ENCODE peak calls at places on chromosomes 2 and 18, in six cellular contexts. O is GM23338, D is K562, J is HCT116, I is A549, A is HepG2. G is an unnamed sample.

GRCh38 chr2:222296311-222296736 is 2.5 kb downstream of the PAX3 start:
- DNase-seq in O (no peak), D (no peak), J (no peak), I (no peak), A (no peak), G (no peak)

GRCh38 chr2:96158554-96158940 is 13.3 kb upstream of the DUSP2 start:
- DNase-seq in O (no peak), D (no peak), J (no peak), I (no peak), A (no peak), G (no peak)

GRCh38 chr2:31231571-31232287 is 2.2 kb upstream of the EHD3 start:
- DNase-seq in O (no peak), D (no peak), J (no peak), I (no peak), A (no peak), G (no peak)

GRCh38 chr18:76721207-76721996 is 101.0 kb upstream of the ZNF236 start:
- DNase-seq in O (no peak), D (no peak), J (no peak), I (no peak), A (no peak), G (no peak)

GRCh38 chr2:148455791-148456190 is 188.8 kb upstream of the EPC2 start:
- DNase-seq in O (no peak), D (no peak), J (no peak), I (no peak), A (peak; percentile 17), G (no peak)

GRCh38 chr2:27263287-27264252 is 723 bp upstream of the SLC30A3 start:
- DNase-seq in O (peak; percentile 58), D (no peak), J (no peak), I (no peak), A (no peak), G (no peak)

GRCh38 chr2:51103205-51103604 is 71.3 kb upstream of the NRXN1 start:
- DNase-seq in O (peak; percentile 74), D (no peak), J (peak; percentile 4), I (no peak), A (peak; percentile 49), G (no peak)

GRCh38 chr18:13940326-13940725 is 25.0 kb upstream of the MC2R start:
- DNase-seq in O (no peak), D (no peak), J (no peak), I (no peak), A (no peak), G (no peak)

GRCh38 chr2:240347373-240347940 is 88.0 kb upstream of the GPC1 start:
- DNase-seq in O (no peak), D (no peak), J (no peak), I (no peak), A (no peak), G (no peak)

GRCh38 chr2:144382848-144383247 is 137.1 kb downstream of the ZEB2 start:
- DNase-seq in O (no peak), D (no peak), J (no peak), I (no peak), A (no peak), G (no peak)

GRCh38 chr2:139721454-139721995 is 941.3 kb upstream of the NXPH2 start:
- DNase-seq in O (peak; percentile 56), D (no peak), J (no peak), I (no peak), A (no peak), G (no peak)

GRCh38 chr2:181566643-181567042 is 90.3 kb downstream of the CERKL start:
- DNase-seq in O (no peak), D (no peak), J (no peak), I (no peak), A (no peak), G (no peak)

GRCh38 chr2:52613064-52613463 is 1154.5 kb upstream of the CHAC2 start:
- DNase-seq in O (peak; percentile 75), D (no peak), J (no peak), I (no peak), A (no peak), G (no peak)

GRCh38 chr2:54479422-54479821 is 23.3 kb downstream of the SPTBN1 start:
- DNase-seq in O (no peak), D (no peak), J (no peak), I (no peak), A (no peak), G (no peak)

GRCh38 chr18:49481317-49481716 is 5.7 kb downstream of the C18orf32 start:
- DNase-seq in O (no peak), D (no peak), J (no peak), I (no peak), A (no peak), G (no peak)

GRCh38 chr2:111705711-111706323 is 178.2 kb downstream of the ANAPC1 start:
- DNase-seq in O (peak; percentile 84), D (no peak), J (peak; percentile 86), I (peak; percentile 25), A (peak; percentile 69), G (peak; percentile 96)

GRCh38 chr2:10614940-10615339 is 74.8 kb downstream of the NOL10 start:
- DNase-seq in O (no peak), D (no peak), J (no peak), I (no peak), A (no peak), G (no peak)

GRCh38 chr2:1830936-1831616 is 86.8 kb upstream of the PXDN start:
- DNase-seq in O (no peak), D (no peak), J (no peak), I (no peak), A (no peak), G (no peak)

GRCh38 chr2:129733579-129733978 is 245.9 kb upstream of the RAB6C start:
- DNase-seq in O (no peak), D (no peak), J (no peak), I (no peak), A (no peak), G (no peak)

GRCh38 chr18:79456105-79456980 is 60.6 kb downstream of the NFATC1 start:
- DNase-seq in O (no peak), D (no peak), J (no peak), I (no peak), A (no peak), G (no peak)

GRCh38 chr2:28327596-28327962 is 65.1 kb upstream of the FOSL2 start:
- DNase-seq in O (no peak), D (no peak), J (no peak), I (no peak), A (no peak), G (no peak)

GRCh38 chr2:102119255-102119654 is 23.3 kb upstream of the IL1R1 start:
- DNase-seq in O (no peak), D (no peak), J (no peak), I (no peak), A (no peak), G (no peak)

DNA sequence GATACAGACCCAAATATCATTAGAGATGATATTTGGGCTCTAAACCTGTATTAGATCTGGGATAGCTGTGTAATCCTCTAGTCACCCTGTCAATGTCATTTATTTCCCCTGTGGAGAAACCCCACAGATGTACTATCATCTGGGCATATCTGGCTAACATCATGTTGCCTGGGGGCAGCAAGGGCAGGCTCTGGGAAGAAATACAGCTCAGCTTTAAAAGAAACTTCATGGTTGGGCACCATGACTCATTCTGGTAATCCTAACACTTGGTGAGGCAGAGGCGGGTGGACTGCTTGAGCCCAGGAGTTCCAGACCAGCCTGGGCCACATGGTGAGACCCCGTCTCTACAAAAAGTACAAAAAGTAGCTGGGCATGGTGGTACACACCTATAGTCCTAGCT is 282.5 kb downstream of the SLC8A1 start:
- DNase-seq in O (no peak), D (no peak), J (no peak), I (no peak), A (no peak), G (no peak)
- TF ChIP-seq REST in O (no peak), D (no peak), J (no peak), I (no peak), A (no peak), G (no peak)

DNA sequence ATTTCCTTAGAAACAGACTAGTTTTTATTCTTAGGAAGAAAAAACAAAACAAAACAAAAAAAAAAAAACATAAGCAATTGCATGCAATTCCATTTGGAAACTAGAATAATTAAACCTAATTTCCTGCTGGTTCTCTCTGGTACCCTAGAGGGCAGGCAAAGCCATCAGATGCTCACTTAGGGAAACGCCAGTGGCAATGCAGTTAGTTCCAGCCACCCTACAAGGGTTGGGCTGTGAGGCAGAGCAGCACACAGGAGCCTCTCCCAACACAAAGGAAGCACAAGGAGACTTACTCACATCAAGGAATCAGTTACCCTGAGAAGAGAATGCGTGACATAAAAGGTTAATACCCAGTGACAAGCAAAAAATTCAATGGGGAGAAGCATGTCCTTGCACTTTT is 28.8 kb downstream of the CCDC93 start:
- DNase-seq in O (peak; percentile 48), D (no peak), J (no peak), I (no peak), A (no peak), G (no peak)
- TF ChIP-seq CTCF in O (no peak), D (no peak), J (no peak), I (no peak), A (no peak), G (no peak)

DNA sequence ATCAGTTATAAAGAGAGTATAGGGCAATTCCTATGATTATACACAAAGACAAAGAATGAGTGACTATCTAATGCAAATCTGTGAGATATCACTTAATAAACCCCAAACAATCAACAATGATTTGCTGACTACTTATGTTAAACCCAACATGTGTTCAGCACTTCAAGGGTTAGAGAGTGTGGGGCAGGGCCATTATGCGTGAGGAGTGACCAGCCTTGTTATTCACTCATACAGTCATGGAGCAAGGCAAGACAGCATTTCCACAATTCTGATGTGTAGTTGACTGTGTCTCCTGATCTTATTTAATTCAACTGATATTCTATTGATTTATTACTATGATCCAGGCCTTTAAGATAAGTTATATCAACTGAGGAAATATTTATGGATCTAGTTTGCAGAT is 251.7 kb downstream of the CYRIA start:
- DNase-seq in O (no peak), D (no peak), J (no peak), I (no peak), A (no peak), G (no peak)
- H3K27ac ChIP-seq in O (no peak overlapping the region), D (no peak overlapping the region), J (no peak overlapping the region), I (no peak overlapping the region), A (no peak overlapping the region), G (no peak overlapping the region)

GRCh38 chr2:12317853-12318426 is 398.8 kb upstream of the TRIB2 start:
- DNase-seq in O (no peak), D (no peak), J (no peak), I (no peak), A (no peak), G (no peak)
- TF ChIP-seq REST in O (no peak), D (no peak), J (no peak), I (no peak), A (no peak), G (no peak)

GRCh38 chr18:61435064-61435652 is 101.9 kb downstream of the CDH20 start:
- DNase-seq in O (peak; percentile 74), D (peak; percentile 25), J (peak; percentile 22), I (no peak), A (peak; percentile 27), G (no peak)
- TF ChIP-seq CTCF in O (peak; percentile 76), D (peak; percentile 29), J (peak; percentile 61), I (peak; percentile 16), A (peak; percentile 52), G (peak; percentile 20)

DNA sequence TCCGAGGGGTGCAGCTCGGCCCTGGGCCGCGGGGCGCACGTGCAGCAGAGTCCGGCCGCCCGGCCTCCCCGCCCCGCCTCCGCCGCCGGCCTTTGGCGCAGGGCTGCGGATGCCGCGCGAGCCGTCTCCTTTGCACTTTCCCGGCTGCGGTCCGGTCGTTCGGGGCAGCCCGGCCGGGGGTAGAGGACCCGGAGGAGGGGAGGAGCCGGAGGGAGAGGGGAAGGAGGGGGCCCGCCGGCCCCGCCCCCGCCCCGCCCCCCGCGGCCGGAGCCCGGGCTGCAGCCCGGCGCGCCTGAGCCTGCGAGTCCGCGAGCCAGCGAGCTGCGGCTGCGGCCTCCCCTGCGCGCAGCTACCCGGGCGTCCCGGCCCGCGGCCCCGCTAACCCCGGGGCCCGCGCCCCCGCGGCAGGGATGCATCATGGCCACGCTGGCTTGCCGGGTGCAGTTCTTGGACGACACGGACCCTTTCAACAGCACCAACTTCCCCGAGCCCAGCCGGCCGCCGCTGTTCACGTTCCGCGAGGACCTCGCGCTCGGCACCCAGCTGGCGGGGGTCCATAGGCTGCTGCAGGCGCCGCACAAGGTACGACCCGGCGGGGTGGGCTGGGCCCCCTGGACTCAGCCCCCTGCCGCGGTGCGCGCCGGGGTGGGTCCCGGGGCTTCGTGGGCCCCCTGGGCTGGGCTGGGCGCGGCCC is at the start of gene FHOD3:
- DNase-seq in O (peak; percentile 87), D (peak; percentile 90), J (no peak), I (peak; percentile 27), A (no peak), G (no peak)
- H3K27ac ChIP-seq in O (no peak within 1 kb of the TSS), D (no peak within 1 kb of the TSS), J (peak within 1 kb of the TSS; percentile 49), I (peak within 1 kb of the TSS; percentile 92), A (no peak within 1 kb of the TSS), G (peak within 1 kb of the TSS; percentile 69)

G was measured in Panc1.